ENCODE peak calls at places on chromosomes 12 and 14, in five cellular contexts. N is heart left ventricle, T is tibial nerve, M is breast epithelium, X is stomach. Q is an unnamed sample.

GRCh38 chr12:123050331-123050809 is 69.9 kb downstream of the ARL6IP4 start:
- DNase-seq in M (no peak), X (no peak), T (no peak), N (peak; percentile 84), Q (no peak)

GRCh38 chr12:1502441-1502785 is 92.0 kb downstream of the FBXL14 start:
- DNase-seq in T (peak; percentile 16), M (no peak), X (no peak), N (no peak), Q (peak; percentile 17)

GRCh38 chr12:5003025-5003666 is 40.5 kb upstream of the KCNA5 start:
- DNase-seq in M (peak; percentile 70), T (peak; percentile 45), N (peak; percentile 77), X (peak; percentile 62), Q (peak; percentile 87)

GRCh38 chr12:22312336-22312735 is 22.2 kb downstream of the ST8SIA1 start:
- DNase-seq in X (no peak), T (peak; percentile 38), M (no peak), N (peak; percentile 57), Q (peak; percentile 61)

GRCh38 chr12:27014859-27015729 is 910 bp upstream of the TM7SF3 start:
- DNase-seq in M (no peak), N (no peak), T (no peak), X (no peak), Q (no peak)

GRCh38 chr12:106771425-106771824 is 3.1 kb upstream of the RIC8B start:
- DNase-seq in N (no peak), M (no peak), X (no peak), T (no peak), Q (no peak)

GRCh38 chr12:45050751-45051489 is at the start of gene DBX2:
- DNase-seq in M (no peak), T (no peak), N (no peak), X (no peak), Q (no peak)

GRCh38 chr12:64099430-64099829 is 122.7 kb downstream of the KICS2 start:
- DNase-seq in T (peak; percentile 55), X (no peak), N (peak; percentile 43), M (no peak), Q (no peak)

GRCh38 chr14:54002653-54003052 is 46.0 kb upstream of the BMP4 start:
- DNase-seq in T (no peak), N (no peak), M (no peak), X (no peak), Q (no peak)

GRCh38 chr12:124381454-124382207 is 86.7 kb downstream of the RFLNA start:
- DNase-seq in T (peak; percentile 91), M (peak; percentile 95), X (peak; percentile 92), N (peak; percentile 96), Q (peak; percentile 98)

GRCh38 chr12:77725611-77726010 is 105.1 kb upstream of the NAV3 start:
- DNase-seq in T (no peak), M (no peak), X (no peak), N (no peak), Q (no peak)

GRCh38 chr14:87955501-87955900 is 37.5 kb downstream of the GALC start:
- DNase-seq in M (no peak), N (no peak), X (no peak), T (no peak), Q (no peak)

DNA sequence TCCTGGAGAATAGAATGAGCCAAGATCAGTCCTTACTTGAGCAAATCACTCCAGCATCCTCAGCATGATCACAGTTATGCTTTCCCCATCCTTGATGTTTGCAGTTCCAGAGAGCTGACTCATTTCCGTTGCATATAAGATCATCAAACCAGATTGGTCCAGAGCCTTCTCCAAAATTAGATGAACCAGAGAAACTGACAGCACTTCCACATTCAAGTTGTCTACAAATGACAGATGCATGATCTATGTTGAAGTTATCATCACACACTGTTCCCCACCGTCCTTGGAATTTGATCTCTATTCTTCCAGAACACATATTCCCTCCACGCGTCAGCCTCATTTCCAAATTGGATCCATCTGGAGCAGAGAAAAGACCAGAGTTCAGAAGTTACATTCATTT is 4.7 kb downstream of the CD163 start:
- DNase-seq in M (no peak), T (no peak), N (no peak), X (no peak), Q (no peak)
- H3K4me3 ChIP-seq in M (no peak overlapping the region), T (peak overlapping the region; percentile 33), N (no peak overlapping the region), X (no peak overlapping the region), Q (no peak overlapping the region)

GRCh38 chr12:132447327-132447720 is 42.6 kb upstream of the FBRSL1 start:
- DNase-seq in T (no peak), X (no peak), N (no peak), M (no peak), Q (no peak)

GRCh38 chr12:132444283-132444682 is 45.7 kb upstream of the FBRSL1 start:
- DNase-seq in T (no peak), X (no peak), M (no peak), N (no peak), Q (no peak)

GRCh38 chr12:132446535-132447326 is 43.2 kb upstream of the FBRSL1 start:
- DNase-seq in M (no peak), N (no peak), X (no peak), T (no peak), Q (no peak)

GRCh38 chr12:132444957-132445883 is 44.7 kb upstream of the FBRSL1 start:
- DNase-seq in M (no peak), X (peak; percentile 43), N (peak; percentile 51), T (peak; percentile 17), Q (no peak)

DNA sequence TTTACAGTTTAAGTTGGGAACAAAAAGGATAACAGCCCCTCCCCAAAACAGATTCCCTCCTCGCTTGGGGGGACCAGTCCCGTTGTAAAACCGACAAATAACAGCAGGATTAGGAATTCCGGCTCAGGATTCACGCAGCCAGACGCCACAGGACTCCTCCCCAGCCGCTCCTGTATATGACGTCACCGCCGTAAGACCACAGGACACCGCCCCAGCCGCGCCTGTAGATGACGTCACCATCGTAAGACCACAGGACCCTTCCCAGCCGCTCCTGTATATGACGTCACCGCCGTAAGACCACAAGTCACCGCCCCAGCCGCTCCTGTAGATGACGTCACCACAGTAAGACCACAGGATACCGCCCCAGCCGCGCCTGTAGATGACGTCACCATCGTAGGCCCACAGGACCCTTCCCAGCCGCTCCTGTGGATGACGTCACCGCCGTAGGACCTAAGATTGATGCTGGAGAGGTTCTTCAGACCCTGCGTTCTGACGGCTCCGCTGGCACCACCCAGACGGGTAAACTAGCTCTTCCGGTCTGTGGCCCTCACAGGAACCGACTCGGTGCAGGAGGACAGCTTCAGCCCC is 44.0 kb upstream of the FBRSL1 start:
- DNase-seq in N (peak; percentile 62), M (no peak), X (peak; percentile 64), T (no peak), Q (peak; percentile 56)
- TF ChIP-seq POLR2A in N (no peak), M (no peak), X (no peak), T (no peak), Q (no peak)

GRCh38 chr12:43551971-43552559 is at the start of gene ADAMTS20:
- DNase-seq in N (no peak), T (no peak), M (no peak), X (no peak), Q (no peak)

GRCh38 chr12:43556057-43556456 is 4.1 kb upstream of the ADAMTS20 start:
- DNase-seq in N (no peak), M (no peak), X (no peak), T (no peak), Q (no peak)

GRCh38 chr12:43550831-43551270 is 1.2 kb downstream of the ADAMTS20 start:
- DNase-seq in N (no peak), T (no peak), M (no peak), X (no peak), Q (no peak)

DNA sequence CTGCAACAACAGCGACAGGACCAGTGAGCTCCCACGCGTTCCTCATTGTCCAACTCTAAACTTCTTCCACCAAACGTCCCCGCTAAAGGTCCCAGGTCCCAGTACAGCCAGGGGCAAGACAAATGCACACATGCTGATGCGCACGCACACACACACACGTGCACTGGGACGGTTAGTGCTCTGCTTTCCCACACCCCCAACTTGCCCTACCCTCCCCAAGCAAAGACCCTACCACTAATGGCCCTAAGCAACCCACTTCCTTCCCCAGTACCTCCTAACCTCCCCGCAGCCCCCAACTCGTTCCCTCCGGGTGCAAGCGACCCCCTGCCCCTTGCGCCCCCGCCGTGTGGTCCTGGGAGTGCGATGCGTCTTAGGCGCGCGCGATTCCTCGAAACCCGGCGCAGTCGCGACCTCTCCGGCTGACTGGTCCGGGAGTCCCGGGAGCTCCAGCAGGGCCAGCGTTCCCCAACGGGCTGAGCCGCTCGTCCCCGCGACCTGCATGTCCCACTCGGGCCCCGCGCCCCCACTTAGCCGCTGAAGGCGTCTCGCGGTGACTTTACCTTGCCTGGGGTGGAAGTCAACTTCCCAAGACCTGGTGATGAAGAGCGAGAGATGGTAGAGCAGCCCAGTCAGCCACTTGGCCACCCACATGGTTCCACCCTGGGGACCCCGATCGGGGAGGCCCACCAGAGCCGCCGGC is 582 bp downstream of the ADAMTS20 start:
- DNase-seq in X (no peak), T (no peak), N (no peak), M (no peak), Q (no peak)
- TF ChIP-seq CTCF in X (no peak), T (no peak), N (no peak), M (no peak), Q (no peak)

GRCh38 chr14:61332658-61333029 is 11.3 kb downstream of the PRKCH start:
- DNase-seq in T (no peak), N (no peak), X (no peak), M (no peak), Q (no peak)
- H3K4me3 ChIP-seq in T (no peak overlapping the region), N (no peak overlapping the region), X (no peak overlapping the region), M (no peak overlapping the region), Q (no peak overlapping the region)

DNA sequence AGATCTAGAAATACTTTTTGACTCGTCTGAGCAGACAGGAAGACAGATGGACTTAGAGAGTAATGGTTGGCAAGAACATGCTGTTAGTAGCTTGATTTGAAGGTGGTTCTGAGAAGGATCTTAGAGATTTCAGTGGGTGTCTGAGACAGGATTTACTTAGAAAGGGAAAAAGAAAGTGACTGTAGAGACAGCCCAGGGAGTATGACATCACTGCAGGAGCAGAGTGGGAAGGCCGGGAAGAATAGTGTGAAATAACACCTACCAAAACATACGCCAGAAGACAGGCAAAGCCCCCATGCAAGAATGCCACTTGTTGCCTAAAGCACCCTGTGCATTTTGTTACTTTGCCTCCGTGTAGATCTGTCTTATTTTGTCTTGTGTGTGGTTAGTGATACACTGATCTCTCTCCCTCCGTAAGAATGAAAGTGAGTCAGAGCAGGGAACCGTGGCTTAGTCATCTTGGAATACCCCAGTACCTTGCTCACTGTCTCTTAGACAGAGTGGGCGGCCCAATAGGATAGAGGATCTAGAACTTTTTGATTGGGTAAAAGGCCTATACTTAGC is 161.3 kb upstream of the IFNG-AS1 start:
- DNase-seq in N (peak; percentile 31), M (no peak), T (peak; percentile 33), X (no peak), Q (no peak)
- TF ChIP-seq POLR2A in N (no peak), M (no peak), T (no peak), X (no peak), Q (no peak)

Q was measured in lower leg skin.